ENCODE peak calls at places on chromosome 4, in four cellular contexts. One of them, this sample, is unnamed.
A peak's percentile ranks its signal among the peaks of the same experiment; 100 is the strongest.

GRCh38 chr4:156885374-156885773 is 86.2 kb downstream of the PDGFC start:
- DNase-seq in endothelial cell of umbilical vein: no peak
- DNase-seq in GM23338: no peak
- DNase-seq in H1: no peak
- DNase-seq in this sample: no peak

GRCh38 chr4:137755033-137755471 is 222.8 kb upstream of the PCDH18 start:
- DNase-seq in endothelial cell of umbilical vein: no peak
- DNase-seq in GM23338: no peak
- DNase-seq in H1: no peak
- DNase-seq in this sample: no peak

GRCh38 chr4:186227221-186227620 is at the start of gene KLKB1:
- DNase-seq in endothelial cell of umbilical vein: peak; percentile 15
- DNase-seq in GM23338: no peak
- DNase-seq in H1: no peak
- DNase-seq in this sample: no peak

GRCh38 chr4:38195911-38196310 is 235.7 kb downstream of the PTTG2 start:
- DNase-seq in endothelial cell of umbilical vein: no peak
- DNase-seq in GM23338: no peak
- DNase-seq in H1: no peak
- DNase-seq in this sample: no peak

GRCh38 chr4:94352996-94353395 is 10.4 kb upstream of the HPGDS start:
- DNase-seq in endothelial cell of umbilical vein: no peak
- DNase-seq in GM23338: no peak
- DNase-seq in H1: no peak
- DNase-seq in this sample: no peak

GRCh38 chr4:24568425-24568824 is 15.9 kb downstream of the DHX15 start:
- DNase-seq in endothelial cell of umbilical vein: no peak
- DNase-seq in GM23338: no peak
- DNase-seq in H1: no peak
- DNase-seq in this sample: no peak

GRCh38 chr4:86895692-86896488 is 3.7 kb upstream of the C4orf36 start:
- DNase-seq in endothelial cell of umbilical vein: peak; percentile 72
- DNase-seq in GM23338: peak; percentile 90
- DNase-seq in H1: no peak
- DNase-seq in this sample: peak; percentile 86

GRCh38 chr4:27506401-27506800 is 645.8 kb downstream of the STIM2 start:
- DNase-seq in endothelial cell of umbilical vein: no peak
- DNase-seq in GM23338: no peak
- DNase-seq in H1: no peak
- DNase-seq in this sample: no peak

GRCh38 chr4:47031713-47032404 is 492 bp downstream of the GABRB1 start:
- DNase-seq in endothelial cell of umbilical vein: no peak
- DNase-seq in GM23338: no peak
- DNase-seq in H1: no peak
- DNase-seq in this sample: no peak

GRCh38 chr4:167435786-167436185 is 201.5 kb upstream of the SPOCK3 start:
- DNase-seq in endothelial cell of umbilical vein: no peak
- DNase-seq in GM23338: no peak
- DNase-seq in H1: no peak
- DNase-seq in this sample: no peak

GRCh38 chr4:158315706-158316105 is 105.4 kb downstream of the TMEM144 start:
- DNase-seq in endothelial cell of umbilical vein: peak; percentile 13
- DNase-seq in GM23338: no peak
- DNase-seq in H1: no peak
- DNase-seq in this sample: no peak

GRCh38 chr4:24914460-24914859 is 1.6 kb upstream of the CCDC149 start:
- DNase-seq in endothelial cell of umbilical vein: no peak
- DNase-seq in GM23338: no peak
- DNase-seq in H1: no peak
- DNase-seq in this sample: no peak

GRCh38 chr4:10960386-10960785 is 275.8 kb upstream of the CLNK start:
- DNase-seq in endothelial cell of umbilical vein: no peak
- DNase-seq in GM23338: no peak
- DNase-seq in H1: no peak
- DNase-seq in this sample: no peak

GRCh38 chr4:54543088-54543795 is 114.5 kb upstream of the KIT start:
- DNase-seq in endothelial cell of umbilical vein: no peak
- DNase-seq in GM23338: no peak
- DNase-seq in H1: no peak
- DNase-seq in this sample: no peak

GRCh38 chr4:154877110-154877760 is 96.2 kb downstream of the RBM46 start:
- DNase-seq in endothelial cell of umbilical vein: peak; percentile 6
- DNase-seq in GM23338: no peak
- DNase-seq in H1: no peak
- DNase-seq in this sample: no peak

GRCh38 chr4:152106781-152107321 is 346.0 kb upstream of the GATB start:
- DNase-seq in endothelial cell of umbilical vein: no peak
- DNase-seq in GM23338: no peak
- DNase-seq in H1: no peak
- DNase-seq in this sample: no peak

GRCh38 chr4:143391261-143391660 is 54.6 kb downstream of the GAB1 start:
- DNase-seq in endothelial cell of umbilical vein: no peak
- DNase-seq in GM23338: peak; percentile 38
- DNase-seq in H1: no peak
- DNase-seq in this sample: no peak

GRCh38 chr4:143386812-143387211 is 50.1 kb downstream of the GAB1 start:
- DNase-seq in endothelial cell of umbilical vein: no peak
- DNase-seq in GM23338: peak; percentile 25
- DNase-seq in H1: no peak
- DNase-seq in this sample: no peak

GRCh38 chr4:143390764-143391163 is 54.1 kb downstream of the GAB1 start:
- DNase-seq in endothelial cell of umbilical vein: no peak
- DNase-seq in GM23338: no peak
- DNase-seq in H1: no peak
- DNase-seq in this sample: no peak

GRCh38 chr4:143391895-143392294 is 55.2 kb downstream of the GAB1 start:
- DNase-seq in endothelial cell of umbilical vein: no peak
- DNase-seq in GM23338: no peak
- DNase-seq in H1: no peak
- DNase-seq in this sample: no peak

GRCh38 chr4:143389543-143390195 is 53.0 kb downstream of the GAB1 start:
- DNase-seq in endothelial cell of umbilical vein: no peak
- DNase-seq in GM23338: no peak
- DNase-seq in H1: no peak
- DNase-seq in this sample: no peak
- TF ChIP-seq POLR2AphosphoS5 in endothelial cell of umbilical vein: no peak
- TF ChIP-seq POLR2AphosphoS5 in GM23338: no peak
- TF ChIP-seq POLR2AphosphoS5 in H1: no peak
- TF ChIP-seq POLR2AphosphoS5 in this sample: no peak

DNA sequence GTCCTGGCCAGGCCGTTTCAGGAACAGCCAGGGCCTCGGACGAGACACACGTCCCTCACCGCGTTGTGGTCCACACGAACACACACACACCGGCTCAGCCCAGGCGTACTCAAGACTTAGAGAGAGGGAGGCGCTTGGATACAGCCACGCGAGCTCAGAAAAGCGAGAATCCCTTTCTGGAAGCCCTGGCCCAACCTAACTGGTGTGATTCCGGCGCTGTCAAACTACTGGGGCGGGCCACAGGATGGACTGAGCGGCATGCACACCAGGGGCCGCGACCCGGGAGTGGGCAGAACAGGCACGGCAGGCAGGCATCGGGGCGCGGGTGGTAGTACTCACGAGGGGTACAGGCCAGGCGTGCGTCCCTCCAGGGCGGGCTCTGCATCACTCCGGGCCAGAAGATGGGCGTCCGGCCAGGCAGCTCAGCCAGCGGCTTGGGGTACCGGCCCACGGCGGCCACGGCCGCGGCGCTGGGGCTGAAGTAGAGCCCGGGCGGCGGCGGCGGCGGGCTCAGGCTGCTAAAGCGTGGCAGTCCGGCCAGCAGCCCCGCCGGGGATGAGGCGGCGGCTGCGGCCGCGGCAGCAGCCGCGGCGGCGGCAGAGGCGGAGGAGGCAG is 1.8 kb downstream of the NKX6-1 start:
- DNase-seq in endothelial cell of umbilical vein: no peak
- DNase-seq in GM23338: peak; percentile 34
- DNase-seq in H1: peak; percentile 60
- DNase-seq in this sample: no peak
- TF ChIP-seq EZH2 in endothelial cell of umbilical vein: peak; percentile 35
- TF ChIP-seq EZH2 in GM23338: peak; percentile 71
- TF ChIP-seq EZH2 in H1: peak; percentile 96
- TF ChIP-seq EZH2 in this sample: no peak

GRCh38 chr4:184395451-184395917 is 78.9 kb downstream of the IRF2 start:
- DNase-seq in endothelial cell of umbilical vein: no peak
- DNase-seq in GM23338: no peak
- DNase-seq in H1: no peak
- DNase-seq in this sample: no peak
- TF ChIP-seq POLR2AphosphoS5 in endothelial cell of umbilical vein: no peak
- TF ChIP-seq POLR2AphosphoS5 in GM23338: no peak
- TF ChIP-seq POLR2AphosphoS5 in H1: no peak
- TF ChIP-seq POLR2AphosphoS5 in this sample: no peak

GRCh38 chr4:5892321-5893012 is 419 bp downstream of the CRMP1 start:
- DNase-seq in endothelial cell of umbilical vein: no peak
- DNase-seq in GM23338: peak; percentile 57
- DNase-seq in H1: peak; percentile 68
- DNase-seq in this sample: no peak

GRCh38 chr4:5895287-5895686 is 2.4 kb upstream of the CRMP1 start:
- DNase-seq in endothelial cell of umbilical vein: no peak
- DNase-seq in GM23338: no peak
- DNase-seq in H1: no peak
- DNase-seq in this sample: no peak

GRCh38 chr4:5894266-5894665 is 1.4 kb upstream of the CRMP1 start:
- DNase-seq in endothelial cell of umbilical vein: no peak
- DNase-seq in GM23338: no peak
- DNase-seq in H1: no peak
- DNase-seq in this sample: no peak

GRCh38 chr4:5893013-5893580 is at the start of gene CRMP1:
- DNase-seq in endothelial cell of umbilical vein: no peak
- DNase-seq in GM23338: peak; percentile 85
- DNase-seq in H1: peak; percentile 80
- DNase-seq in this sample: no peak

GRCh38 chr4:5893591-5893990 is 705 bp upstream of the CRMP1 start:
- DNase-seq in endothelial cell of umbilical vein: no peak
- DNase-seq in GM23338: no peak
- DNase-seq in H1: no peak
- DNase-seq in this sample: no peak
- TF ChIP-seq EZH2 in endothelial cell of umbilical vein: no peak
- TF ChIP-seq EZH2 in GM23338: peak; percentile 42
- TF ChIP-seq EZH2 in H1: no peak
- TF ChIP-seq EZH2 in this sample: no peak

DNA sequence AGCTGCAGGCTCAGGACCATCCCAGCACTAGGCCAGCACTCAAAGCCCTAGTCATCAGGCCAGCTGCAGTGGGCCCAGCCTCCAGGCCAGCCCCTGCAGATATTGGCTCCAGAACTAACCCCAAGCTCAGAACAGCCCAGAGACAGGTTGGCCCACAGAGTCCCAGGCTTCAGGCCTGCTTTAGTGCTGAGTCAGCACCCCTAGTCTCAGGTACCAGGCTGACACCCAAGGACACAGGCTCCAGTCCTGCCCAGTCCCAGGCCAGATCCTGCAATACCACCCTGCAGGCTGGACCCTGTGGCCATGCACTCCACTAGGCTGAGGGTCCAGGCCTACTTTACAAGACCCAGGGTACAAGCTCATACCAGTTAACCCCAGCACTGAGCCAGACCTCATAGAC is 234.4 kb upstream of the GPRIN3 start:
- DNase-seq in endothelial cell of umbilical vein: no peak
- DNase-seq in GM23338: no peak
- DNase-seq in H1: no peak
- DNase-seq in this sample: no peak
- TF ChIP-seq POLR2AphosphoS5 in endothelial cell of umbilical vein: no peak
- TF ChIP-seq POLR2AphosphoS5 in GM23338: no peak
- TF ChIP-seq POLR2AphosphoS5 in H1: no peak
- TF ChIP-seq POLR2AphosphoS5 in this sample: no peak

DNA sequence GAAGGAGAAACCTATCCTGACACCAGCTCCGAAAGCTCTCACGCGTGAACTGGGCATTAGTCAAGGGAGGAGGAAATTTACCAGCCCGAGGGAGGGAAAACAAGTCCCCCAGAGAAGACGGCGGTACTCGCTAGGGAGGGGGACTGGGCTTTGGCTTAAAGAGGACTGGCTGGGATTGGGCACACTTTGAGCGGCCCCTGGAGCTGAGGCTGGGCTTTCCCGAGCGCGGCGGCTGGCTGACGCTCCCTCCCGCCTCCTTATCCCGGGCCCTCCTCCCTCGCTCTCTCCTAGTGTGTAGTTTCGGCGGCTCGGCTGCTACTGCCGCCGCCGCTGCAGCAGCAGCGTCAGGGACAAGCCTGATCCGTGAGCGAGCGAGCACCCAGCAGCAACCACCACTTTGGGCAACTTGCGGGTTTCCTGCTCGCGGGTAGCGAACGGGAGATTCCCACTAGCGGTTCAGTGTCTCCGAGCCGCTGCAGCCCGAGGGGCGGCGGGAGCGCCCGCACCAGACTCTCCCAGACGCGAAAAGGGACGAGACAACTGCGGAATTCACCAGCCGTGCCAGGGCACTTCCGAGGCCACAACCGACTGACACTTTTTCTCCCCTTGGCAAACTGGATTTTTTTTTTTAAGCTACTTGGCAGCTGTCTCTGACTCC is 677 bp upstream of the PCDH7 start:
- DNase-seq in endothelial cell of umbilical vein: peak; percentile 80
- DNase-seq in GM23338: peak; percentile 83
- DNase-seq in H1: peak; percentile 77
- DNase-seq in this sample: no peak
- TF ChIP-seq EZH2 in endothelial cell of umbilical vein: no peak
- TF ChIP-seq EZH2 in GM23338: peak; percentile 51
- TF ChIP-seq EZH2 in H1: no peak
- TF ChIP-seq EZH2 in this sample: no peak

DNA sequence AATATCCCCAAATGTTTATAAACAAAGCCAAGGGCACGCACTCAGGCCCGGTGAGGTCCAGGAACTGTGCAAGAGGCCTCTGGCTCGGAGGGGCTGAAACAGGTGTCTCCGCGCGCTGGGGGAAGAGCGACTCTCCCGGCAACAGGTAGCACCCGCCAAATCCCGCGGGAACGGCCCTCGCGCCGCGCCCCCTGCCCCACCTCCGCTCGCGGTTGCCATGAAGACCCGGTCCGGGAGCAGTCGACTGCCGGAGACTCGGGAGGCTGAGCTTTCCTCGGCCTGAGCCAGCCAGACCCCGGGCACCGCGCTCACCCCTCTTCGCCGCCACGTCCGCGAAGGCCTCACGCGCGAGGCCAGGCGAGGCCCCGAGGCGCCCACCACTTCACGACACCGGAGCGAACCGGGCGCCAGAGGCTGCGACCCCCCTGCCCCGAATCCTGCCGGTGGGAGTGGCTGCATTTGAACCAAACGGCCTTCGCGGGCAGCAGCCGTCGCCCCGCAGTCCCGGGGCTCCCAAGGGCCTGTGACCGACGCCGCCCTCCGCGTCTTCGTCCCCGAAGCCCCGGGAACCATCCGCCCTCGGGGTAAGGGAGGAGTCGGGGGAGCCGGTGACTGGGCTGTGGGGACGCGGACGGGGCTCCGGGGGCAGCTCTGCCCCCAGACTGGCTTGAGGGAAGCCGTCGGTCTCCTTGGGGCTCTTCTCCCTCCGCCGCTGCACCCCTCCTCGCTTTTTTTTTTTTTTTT is at the start of gene NSUN7:
- DNase-seq in endothelial cell of umbilical vein: peak; percentile 10
- DNase-seq in GM23338: peak; percentile 97
- DNase-seq in H1: peak; percentile 93
- DNase-seq in this sample: no peak
- TF ChIP-seq POLR2AphosphoS5 in endothelial cell of umbilical vein: no peak
- TF ChIP-seq POLR2AphosphoS5 in GM23338: peak; percentile 76
- TF ChIP-seq POLR2AphosphoS5 in H1: peak; percentile 70
- TF ChIP-seq POLR2AphosphoS5 in this sample: no peak